ENCODE peak calls at places on chromosomes 4 and X, in ten cellular contexts. D is colonic mucosa; H is ACHN; L is AG20443; G is Daoy; E is OCI-LY7; Y is HFF-Myc; P is RCC 7860; I is NCI-H1436; F is activated effector memory CD4-positive, alpha-beta T cell treated with Interleukin-2 at 50 U/mL for 16 hours. X is an unnamed sample.

GRCh38 chrX:131170148-131170547 is 112.0 kb downstream of the ARHGAP36 start:
- DNase-seq in L (no peak), P (no peak), H (no peak), F (no peak), D (no peak), G (no peak), I (no peak), E (no peak), Y (no peak), X (no peak)

GRCh38 chr4:41323706-41324105 is 67.0 kb downstream of the UCHL1 start:
- DNase-seq in G (no peak), Y (no peak), L (no peak), D (no peak), F (no peak), H (no peak), P (no peak), E (no peak), I (no peak), X (no peak)

GRCh38 chr4:154741131-154741530 is 2.7 kb upstream of the LRAT start:
- DNase-seq in H (no peak), E (no peak), L (no peak), Y (no peak), F (no peak), I (no peak), D (no peak), P (no peak), G (no peak), X (no peak)

GRCh38 chr4:20249333-20249732 is 2.4 kb upstream of the SLIT2 start:
- DNase-seq in G (peak), P (no peak), D (no peak), I (no peak), H (peak), L (peak), E (no peak), Y (no peak), F (no peak), X (no peak)

GRCh38 chr4:182752158-182752910 is 164.9 kb downstream of the DCTD start:
- DNase-seq in E (no peak), D (no peak), H (peak), G (peak), P (no peak), Y (peak), I (no peak), F (no peak), L (peak), X (no peak)

GRCh38 chr4:109752545-109752944 is 22.7 kb upstream of the PLA2G12A start:
- DNase-seq in P (no peak), Y (no peak), F (no peak), H (no peak), G (no peak), E (peak), D (no peak), L (no peak), I (peak), X (no peak)

GRCh38 chrX:55452825-55453124 is 848 bp downstream of the MAGEH1 start:
- DNase-seq in D (no peak), L (no peak), I (no peak), G (peak), P (no peak), Y (no peak), F (no peak), E (peak), H (no peak), X (no peak)

GRCh38 chr4:10736895-10737294 is 52.3 kb upstream of the CLNK start:
- DNase-seq in E (no peak), L (no peak), Y (no peak), D (no peak), F (no peak), P (no peak), G (no peak), I (no peak), H (no peak), X (no peak)

GRCh38 chr4:141686146-141686775 is 49.9 kb downstream of the IL15 start:
- DNase-seq in P (peak), D (no peak), I (no peak), Y (peak), F (no peak), H (no peak), E (no peak), G (peak), L (peak), X (no peak)

GRCh38 chr4:147828361-147828760 is 96.5 kb downstream of the ARHGAP10 start:
- DNase-seq in P (no peak), I (no peak), H (no peak), G (no peak), L (peak), E (no peak), D (no peak), Y (no peak), F (no peak), X (no peak)

GRCh38 chr4:106583567-106583966 is 215.0 kb upstream of the GIMD1 start:
- DNase-seq in P (peak), H (peak), I (no peak), G (no peak), L (peak), F (no peak), D (no peak), Y (peak), E (no peak), X (no peak)

GRCh38 chrX:152479525-152479924 is 28.4 kb upstream of the GABRA3 start:
- DNase-seq in Y (no peak), P (no peak), L (no peak), F (no peak), I (no peak), D (no peak), G (no peak), H (no peak), E (no peak), X (no peak)

GRCh38 chr4:15778742-15779231 is 659 bp downstream of the CD38 start:
- DNase-seq in L (peak), Y (no peak), P (no peak), G (peak), I (no peak), F (peak), H (no peak), E (peak), D (peak), X (no peak)

GRCh38 chr4:54439831-54440243 is 210.7 kb downstream of the PDGFRA start:
- DNase-seq in F (no peak), E (peak), H (peak), Y (peak), L (peak), P (no peak), D (peak), G (no peak), I (no peak), X (no peak)

GRCh38 chrX:153494541-153495361 is at the start of gene BGN:
- DNase-seq in E (no peak), I (no peak), H (peak), P (no peak), G (peak), Y (no peak), F (no peak), L (peak), D (no peak), X (no peak)

GRCh38 chr4:145108128-145108527 is 10.0 kb downstream of the ABCE1 start:
- DNase-seq in G (no peak), Y (no peak), E (no peak), I (no peak), H (no peak), D (no peak), P (no peak), L (no peak), F (no peak), X (no peak)

GRCh38 chr4:42596918-42597317 is 60.0 kb downstream of the ATP8A1 start:
- DNase-seq in P (no peak), Y (no peak), D (no peak), H (no peak), I (peak), G (no peak), F (no peak), L (no peak), E (no peak), X (no peak)

GRCh38 chrX:110851780-110852179 is 56.2 kb upstream of the CHRDL1 start:
- DNase-seq in Y (no peak), D (no peak), F (no peak), E (no peak), P (peak), I (no peak), G (peak), H (peak), L (peak), X (no peak)

GRCh38 chr4:13584481-13584880 is 40.2 kb upstream of the NKX3-2 start:
- DNase-seq in G (no peak), Y (no peak), F (no peak), L (no peak), P (no peak), H (no peak), D (no peak), I (no peak), E (no peak), X (no peak)

GRCh38 chr4:120703908-120704307 is 218.6 kb downstream of the PRDM5 start:
- DNase-seq in G (no peak), D (no peak), P (no peak), F (no peak), E (no peak), I (no peak), L (no peak), Y (no peak), H (no peak), X (no peak)

GRCh38 chrX:130179579-130180215 is 7.9 kb downstream of the RAB33A start:
- DNase-seq in F (no peak), E (no peak), Y (no peak), H (no peak), I (no peak), D (no peak), G (no peak), L (no peak), P (no peak), X (no peak)

GRCh38 chr4:145299380-145300076 is 119.1 kb upstream of the OTUD4 start:
- DNase-seq in E (peak), Y (peak), H (no peak), P (peak), F (no peak), D (no peak), G (peak), L (peak), I (no peak), X (no peak)

GRCh38 chr4:80751200-80751599 is 279.3 kb upstream of the BMP3 start:
- DNase-seq in I (no peak), L (no peak), H (no peak), D (no peak), P (no peak), E (no peak), F (no peak), G (no peak), Y (no peak), X (no peak)

GRCh38 chr4:56958111-56958517 is 19.3 kb downstream of the NOA1 start:
- DNase-seq in F (no peak), Y (no peak), L (peak), E (no peak), G (peak), P (peak), H (peak), I (peak), D (peak), X (no peak)

GRCh38 chr4:6332042-6332668 is 62.5 kb downstream of the WFS1 start:
- DNase-seq in G (peak), L (peak), D (no peak), I (no peak), Y (no peak), E (peak), P (no peak), H (peak), F (no peak), X (no peak)

GRCh38 chr4:53654300-53654758 is 63.0 kb upstream of the LNX1 start:
- DNase-seq in I (no peak), L (peak), F (no peak), G (peak), D (no peak), E (no peak), H (no peak), P (no peak), Y (no peak), X (no peak)